ENCODE peak calls at places on chromosomes 13 and 19, in six cellular contexts. B is PC-3, M is GM23338, T is GM12878, X is fibroblast of lung, A is astrocyte. D is an unnamed sample.

GRCh38 chr13:112967666-112968379 is 1.2 kb upstream of the MCF2L start:
- DNase-seq in X (no peak), T (no peak), M (no peak), A (no peak), B (no peak), D (no peak)

GRCh38 chr19:4523306-4524110 is 5.2 kb upstream of the PLIN4 start:
- DNase-seq in X (peak), M (peak), B (peak), A (no peak), T (no peak), D (no peak)

GRCh38 chr13:93963266-93964131 is 516.0 kb downstream of the DCT start:
- DNase-seq in A (peak), T (no peak), M (no peak), B (peak), X (peak), D (no peak)

GRCh38 chr19:12933287-12934072 is at the start of gene FARSA:
- DNase-seq in M (peak), T (peak), A (peak), X (peak), B (peak), D (peak)

GRCh38 chr19:8261347-8261746 is 46.8 kb downstream of the CD320 start:
- DNase-seq in B (no peak), A (no peak), X (no peak), T (no peak), M (no peak), D (no peak)

GRCh38 chr19:55586976-55587668 is 6.5 kb upstream of the ZNF579 start:
- DNase-seq in X (peak), T (peak), A (peak), B (peak), M (peak), D (peak)

GRCh38 chr19:5052515-5052914 is 83.6 kb downstream of the KDM4B start:
- DNase-seq in T (no peak), A (no peak), X (no peak), B (peak), M (peak), D (no peak)

GRCh38 chr13:66477816-66478215 is 752.3 kb downstream of the PCDH9 start:
- DNase-seq in T (no peak), M (no peak), X (no peak), B (no peak), A (no peak), D (no peak)

GRCh38 chr19:43474487-43474886 is 9.1 kb upstream of the LYPD3 start:
- DNase-seq in M (no peak), B (no peak), T (no peak), X (no peak), A (no peak), D (no peak)

GRCh38 chr19:47506459-47506858 is 8.4 kb downstream of the NAPA start:
- DNase-seq in A (no peak), X (no peak), T (no peak), B (no peak), M (no peak), D (no peak)

GRCh38 chr13:105804561-105805190 is 730.8 kb downstream of the EFNB2 start:
- DNase-seq in X (peak), T (no peak), M (no peak), B (peak), A (peak), D (no peak)

GRCh38 chr13:60226507-60226906 is 62.8 kb upstream of the DIAPH3 start:
- DNase-seq in M (peak), B (peak), A (peak), X (peak), T (no peak), D (no peak)

GRCh38 chr19:28329429-28329828 is 883.5 kb downstream of the UQCRFS1 start:
- DNase-seq in A (no peak), X (no peak), T (no peak), B (no peak), M (no peak), D (no peak)

GRCh38 chr19:4473708-4474503 is 1.8 kb downstream of the HDGFL2 start:
- DNase-seq in B (no peak), M (peak), T (no peak), X (peak), A (no peak), D (no peak)

GRCh38 chr13:113928701-113929627 is 44.9 kb downstream of the C13orf46 start:
- DNase-seq in X (peak), T (no peak), B (no peak), A (peak), M (no peak), D (no peak)

GRCh38 chr19:31408460-31409124 is 59.4 kb upstream of the TSHZ3 start:
- DNase-seq in M (no peak), B (peak), A (peak), X (peak), T (no peak), D (peak)

GRCh38 chr19:4657835-4658234 is 12.3 kb downstream of the MYDGF start:
- DNase-seq in A (no peak), M (no peak), B (no peak), T (no peak), X (no peak), D (no peak)

GRCh38 chr19:49114630-49115363 is 627 bp downstream of the LIN7B start:
- DNase-seq in A (peak), B (no peak), X (peak), T (no peak), M (peak), D (no peak)

GRCh38 chr19:38115264-38115802 is 108.7 kb downstream of the DPF1 start:
- DNase-seq in M (no peak), X (no peak), T (no peak), B (no peak), A (no peak), D (no peak)

GRCh38 chr13:77876176-77876575 is 42.5 kb downstream of the EDNRB start:
- DNase-seq in T (no peak), B (no peak), A (peak), M (no peak), X (peak), D (no peak)

GRCh38 chr19:52216401-52216800 is 26.5 kb downstream of the PPP2R1A start:
- DNase-seq in T (no peak), M (no peak), X (no peak), B (no peak), A (no peak), D (no peak)

GRCh38 chr13:51477149-51477548 is 24.3 kb upstream of the INTS6 start:
- DNase-seq in T (no peak), X (no peak), M (no peak), B (no peak), A (no peak), D (no peak)

GRCh38 chr13:112741835-112742570 is 52.2 kb downstream of the ATP11A start:
- DNase-seq in M (no peak), T (no peak), B (no peak), X (no peak), A (no peak), D (no peak)

GRCh38 chr19:48970923-48971395 is 5.8 kb downstream of the FTL start:
- DNase-seq in M (peak), T (no peak), B (peak), X (peak), A (no peak), D (no peak)

GRCh38 chr13:50179977-50180376 is 164.7 kb downstream of the KCNRG start:
- DNase-seq in A (no peak), M (no peak), T (no peak), B (no peak), X (no peak), D (no peak)

GRCh38 chr19:33310606-33311325 is 8.4 kb upstream of the CEBPA start:
- DNase-seq in M (peak), T (no peak), X (no peak), A (no peak), B (peak), D (no peak)

DNA sequence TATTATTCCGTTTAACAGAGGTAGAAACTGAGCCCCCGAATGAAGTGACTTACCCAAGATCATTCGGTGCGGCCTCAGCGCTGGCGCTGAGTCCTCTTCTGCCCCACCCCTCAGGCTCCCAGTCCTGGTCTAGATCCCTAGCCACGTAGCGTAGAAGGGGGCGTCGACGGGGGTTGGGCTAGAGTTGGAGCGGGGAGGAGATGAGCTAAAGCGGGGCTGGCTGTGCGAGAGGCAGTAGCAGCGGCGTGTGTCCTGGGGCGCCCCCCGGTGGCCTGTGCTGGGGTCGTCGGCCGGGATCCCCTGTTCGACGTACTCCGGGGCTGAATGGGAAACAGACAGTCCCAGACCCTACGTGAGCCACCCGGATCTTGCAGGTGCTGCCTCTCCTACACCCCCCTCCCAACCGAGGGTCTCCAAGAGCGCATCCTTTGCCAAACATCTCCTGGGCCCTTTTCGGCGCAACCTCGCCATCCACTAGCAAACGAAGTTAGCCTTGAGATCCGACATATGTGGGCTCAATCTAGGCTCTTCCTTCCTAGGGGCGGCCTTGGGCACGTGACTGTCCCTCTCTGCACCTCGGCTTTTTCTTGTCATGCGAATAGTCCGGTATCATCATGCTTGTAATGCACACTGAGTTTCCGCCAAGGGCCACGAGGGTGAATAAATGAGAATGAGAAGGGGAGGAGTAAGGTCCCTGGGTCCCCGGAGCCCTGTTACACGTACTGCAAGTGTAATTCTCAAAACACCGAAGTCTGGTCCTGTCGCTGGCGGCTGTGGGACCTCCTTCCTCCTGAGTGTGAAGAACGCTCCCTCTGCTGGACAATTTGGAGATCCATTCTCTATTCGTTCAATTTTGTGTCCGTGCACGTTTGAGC is 47.7 kb downstream of the CYP4F22 start:
- DNase-seq in A (peak), B (peak), M (peak), T (peak), X (peak), D (peak)
- H3K27ac ChIP-seq in A (no peak), B (no peak), M (no peak), T (no peak), X (no peak), D (no peak)

DNA sequence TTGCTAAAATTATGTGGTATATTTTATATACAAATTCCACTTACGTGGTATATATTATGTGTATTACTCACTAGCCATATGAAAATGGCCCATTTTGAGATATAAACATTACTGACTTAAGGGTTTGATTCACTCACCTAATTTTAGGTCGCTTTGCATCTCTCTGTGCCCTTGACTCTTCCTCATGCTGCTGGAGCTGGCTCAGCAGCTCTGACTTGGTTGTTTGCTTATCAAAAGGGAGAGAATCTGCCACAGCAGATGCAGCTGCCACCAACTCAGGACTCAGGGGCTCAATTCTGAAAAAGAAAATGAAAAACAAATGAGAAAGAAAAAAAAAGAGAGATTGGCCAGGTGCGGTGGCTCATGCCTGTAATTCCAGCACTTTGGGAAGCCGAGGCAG is 12.2 kb downstream of the MRPS31 start:
- DNase-seq in X (no peak), T (no peak), A (no peak), M (no peak), B (no peak), D (no peak)
- TF ChIP-seq EZH2 in X (no peak), T (no peak), A (no peak), M (no peak), B (no peak), D (no peak)

GRCh38 chr13:30690282-30691188 is 44.8 kb upstream of the ALOX5AP start:
- DNase-seq in A (peak), T (no peak), M (no peak), B (peak), X (peak), D (no peak)
- H3K27ac ChIP-seq in A (peak), T (no peak), M (no peak), B (no peak), X (peak), D (no peak)

GRCh38 chr13:28093871-28094270 is 6.5 kb downstream of the FLT3 start:
- DNase-seq in B (no peak), A (no peak), X (no peak), T (no peak), M (no peak), D (no peak)

GRCh38 chr13:28100149-28101121 is at the start of gene FLT3:
- DNase-seq in M (peak), A (peak), B (peak), X (peak), T (no peak), D (peak)

GRCh38 chr13:28094311-28094710 is 6.1 kb downstream of the FLT3 start:
- DNase-seq in A (no peak), T (no peak), X (no peak), M (no peak), B (no peak), D (no peak)

GRCh38 chr13:28097503-28097902 is 2.9 kb downstream of the FLT3 start:
- DNase-seq in A (no peak), B (peak), M (no peak), T (no peak), X (no peak), D (no peak)

DNA sequence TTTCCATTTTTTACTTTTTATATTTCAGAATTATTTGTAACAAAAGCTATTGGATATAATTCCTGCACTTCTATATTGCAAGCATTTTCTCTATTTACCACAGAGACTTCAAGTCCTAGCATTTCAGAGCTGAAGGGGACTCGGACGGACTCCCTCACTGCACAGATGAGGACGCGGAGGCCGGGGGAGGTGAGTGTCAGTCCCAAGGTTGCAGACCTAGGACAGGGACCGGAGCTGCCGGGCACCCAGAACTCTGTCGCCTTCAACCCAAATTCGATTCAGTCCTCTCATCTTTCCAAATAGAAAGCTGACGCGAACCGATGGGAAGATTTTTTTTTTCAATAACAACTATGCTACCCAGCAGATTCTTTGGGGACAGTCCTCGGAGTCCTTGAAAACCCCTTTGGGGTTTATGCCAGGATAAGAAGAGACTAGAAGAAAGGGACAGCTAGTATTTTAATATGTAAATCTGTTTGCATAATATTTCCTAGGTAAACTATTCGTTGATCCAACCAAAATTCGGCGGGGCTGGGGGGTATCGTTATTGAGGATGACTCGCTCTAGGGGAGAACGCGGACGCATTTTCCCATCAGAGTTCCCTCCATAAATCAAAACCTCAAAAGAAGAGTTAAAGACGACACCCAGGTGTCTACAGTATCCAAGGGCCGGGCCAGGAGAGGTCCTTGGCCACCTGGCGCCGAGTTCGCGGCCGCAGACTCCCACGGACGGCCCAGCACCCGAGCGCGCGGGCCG is 804 bp downstream of the FLT3 start:
- DNase-seq in A (no peak), X (no peak), T (no peak), M (peak), B (no peak), D (no peak)
- TF ChIP-seq EZH2 in A (peak), X (no peak), T (peak), M (peak), B (no peak), D (no peak)